ENCODE peak calls at places on chromosomes 5 and 9, in nine cellular contexts. B is KBM-7; N is cardiac fibroblast; G is EL; E is tibial nerve; Y is left cardiac atrium; K is PC-9; Q is cardiac septum; U is CD8-positive, alpha-beta memory T cell. Z is an unnamed sample.

GRCh38 chr9:111986035-111986556 is 89.5 kb downstream of the UGCG start:
- DNase-seq in E (no peak), G (no peak), N (no peak), Y (no peak), K (no peak), U (no peak), Q (no peak), B (no peak), Z (no peak)

GRCh38 chr9:70352802-70353201 is 61.7 kb downstream of the KLF9 start:
- DNase-seq in E (no peak), Q (no peak), K (no peak), U (no peak), N (peak), G (no peak), Y (no peak), B (peak), Z (peak)

GRCh38 chr9:10055886-10056395 is 556.9 kb downstream of the PTPRD start:
- DNase-seq in G (no peak), B (no peak), N (no peak), E (no peak), U (no peak), K (no peak), Y (no peak), Q (no peak), Z (no peak)

GRCh38 chr5:1594336-1595106 is 70.8 kb upstream of the LPCAT1 start:
- DNase-seq in B (peak), G (peak), K (peak), Y (peak), E (peak), Q (peak), U (peak), N (peak), Z (peak)

GRCh38 chr5:142134333-142135010 is 25.9 kb downstream of the NDFIP1 start:
- DNase-seq in G (no peak), B (no peak), U (no peak), Y (no peak), N (no peak), E (no peak), K (no peak), Q (no peak), Z (no peak)

GRCh38 chr5:120808135-120808534 is 344.0 kb downstream of the PRR16 start:
- DNase-seq in Q (no peak), Y (no peak), E (no peak), G (peak), B (no peak), U (no peak), K (no peak), N (peak), Z (no peak)

GRCh38 chr5:159850192-159850573 is 66.1 kb upstream of the ADRA1B start:
- DNase-seq in N (peak), K (peak), U (no peak), Q (no peak), Y (no peak), G (peak), E (no peak), B (no peak), Z (no peak)

GRCh38 chr5:57718155-57718554 is 235.5 kb upstream of the ACTBL2 start:
- DNase-seq in N (peak), Y (no peak), Q (no peak), E (no peak), K (no peak), G (no peak), B (no peak), U (no peak), Z (no peak)

GRCh38 chr5:134046801-134047707 is 42.3 kb upstream of the VDAC1 start:
- DNase-seq in E (no peak), B (no peak), G (no peak), U (no peak), Y (no peak), Q (peak), N (no peak), K (no peak), Z (no peak)

GRCh38 chr5:38603691-38604090 is 47.2 kb upstream of the LIFR start:
- DNase-seq in N (peak), E (no peak), Q (no peak), B (no peak), Y (no peak), G (peak), K (no peak), U (no peak), Z (no peak)

GRCh38 chr5:179307006-179307800 is 38.1 kb downstream of the ADAMTS2 start:
- DNase-seq in N (no peak), G (peak), B (no peak), U (no peak), E (no peak), K (no peak), Y (no peak), Q (peak), Z (no peak)

GRCh38 chr5:39689919-39690318 is 265.1 kb upstream of the DAB2 start:
- DNase-seq in G (no peak), K (no peak), B (no peak), Q (no peak), E (no peak), U (no peak), N (no peak), Y (no peak), Z (no peak)

Z was measured in T47D.